ENCODE peak calls at places on chromosomes 11 and 22, in four cellular contexts. X is K562, Q is H1, I is HepG2. S is an unnamed sample.

GRCh38 chr11:68441466-68442230 is 18.9 kb upstream of the PPP6R3 start:
- DNase-seq in Q (no peak), I (no peak), X (no peak), S (no peak)

GRCh38 chr22:46061431-46062231 is 84.7 kb upstream of the WNT7B start:
- DNase-seq in X (no peak), I (peak), Q (no peak), S (no peak)

GRCh38 chr11:118565062-118565461 is 669 bp downstream of the IFT46 start:
- DNase-seq in X (no peak), Q (no peak), I (no peak), S (no peak)

GRCh38 chr11:13963949-13964770 is 1.6 kb downstream of the SPON1 start:
- DNase-seq in I (no peak), Q (no peak), X (no peak), S (no peak)

GRCh38 chr11:36056160-36056751 is 112.4 kb downstream of the LDLRAD3 start:
- DNase-seq in X (peak), Q (no peak), I (no peak), S (no peak)

GRCh38 chr11:74684661-74685060 is 46.6 kb downstream of the CHRDL2 start:
- DNase-seq in X (no peak), Q (no peak), I (no peak), S (no peak)

GRCh38 chr11:20159680-20160381 is 444 bp downstream of the DBX1 start:
- DNase-seq in Q (no peak), I (no peak), X (no peak), S (no peak)

GRCh38 chr11:64759131-64759721 is 548 bp downstream of the PYGM start:
- DNase-seq in X (peak), I (peak), Q (no peak), S (no peak)

GRCh38 chr11:71272161-71272560 is 19.8 kb upstream of the SHANK2 start:
- DNase-seq in X (no peak), Q (no peak), I (no peak), S (no peak)

GRCh38 chr22:47659467-47660302 is 897.2 kb downstream of the TBC1D22A start:
- DNase-seq in X (no peak), Q (no peak), I (no peak), S (no peak)

GRCh38 chr11:107271425-107271824 is 186.2 kb downstream of the CWF19L2 start:
- DNase-seq in X (no peak), Q (no peak), I (no peak), S (no peak)

GRCh38 chr11:88507771-88508557 is 170.4 kb upstream of the CTSC start:
- DNase-seq in I (no peak), Q (no peak), X (no peak), S (no peak)

GRCh38 chr22:50084085-50084484 is 1.1 kb downstream of the MLC1 start:
- DNase-seq in Q (no peak), X (no peak), I (no peak), S (no peak)

GRCh38 chr11:57290288-57290687 is 34.5 kb downstream of the TNKS1BP1 start:
- DNase-seq in I (no peak), Q (no peak), X (no peak), S (no peak)
- TF ChIP-seq HDAC2 in I (no peak), Q (no peak), X (no peak), S (no peak)

DNA sequence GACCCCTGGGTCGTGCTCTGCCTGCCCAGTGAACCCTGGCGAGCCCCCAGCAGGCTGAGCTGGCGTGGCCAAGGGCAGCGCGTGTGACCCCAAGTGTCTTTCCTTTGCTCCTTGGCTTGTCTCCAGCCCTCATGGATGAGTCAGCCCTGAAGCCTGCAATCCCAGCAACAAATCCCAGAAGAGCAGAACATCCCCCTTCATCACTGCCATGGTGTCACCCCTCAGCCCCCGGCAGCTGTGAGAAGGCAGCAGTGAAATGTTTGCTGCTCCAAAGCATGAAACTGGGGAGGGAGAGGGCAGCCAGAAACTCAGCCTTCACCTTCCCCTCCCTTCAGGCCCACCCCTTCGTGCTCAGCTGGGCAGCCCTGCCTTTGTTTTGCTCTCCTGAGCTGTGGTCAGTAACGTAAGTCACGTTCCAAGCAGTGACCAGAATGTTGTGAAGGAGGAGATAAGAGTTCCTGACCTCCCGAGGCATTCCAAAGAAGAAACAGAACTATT is 29.8 kb downstream of the ADAMTS15 start:
- DNase-seq in I (no peak), Q (no peak), X (no peak), S (no peak)
- TF ChIP-seq CHD2 in I (no peak), Q (no peak), X (no peak), S (no peak)

GRCh38 chr22:19599004-19599403 is 74.8 kb upstream of the CLDN5 start:
- DNase-seq in X (no peak), I (no peak), Q (no peak), S (no peak)

GRCh38 chr22:19598054-19598855 is 74.0 kb upstream of the CLDN5 start:
- DNase-seq in I (no peak), Q (no peak), X (peak), S (no peak)

GRCh38 chr22:19596680-19597398 is 72.6 kb upstream of the CLDN5 start:
- DNase-seq in Q (no peak), X (peak), I (peak), S (no peak)

GRCh38 chr22:19597399-19597735 is 73.2 kb upstream of the CLDN5 start:
- DNase-seq in X (peak), Q (no peak), I (peak), S (no peak)

GRCh38 chr22:19599626-19600243 is 75.5 kb upstream of the CLDN5 start:
- DNase-seq in Q (no peak), I (no peak), X (peak), S (no peak)
- TF ChIP-seq JUND in Q (no peak), I (no peak), X (no peak), S (no peak)

GRCh38 chr22:43891360-43892182 is at the start of gene PNPLA5:
- DNase-seq in X (no peak), Q (no peak), I (no peak), S (no peak)
- TF ChIP-seq HDAC2 in X (no peak), Q (no peak), I (no peak), S (no peak)